ENCODE peak calls at places on chromosome 1, in nine cellular contexts. V is GM23338; N is DND-41; E is Panc1; M is left lung; I is pancreas; Y is GM12878; C is PC-3; D is CD8-positive, alpha-beta T cell. K is an unnamed sample. For H3K4me1, the result is how much of the 10 kb centered on the place peaks cover.

GRCh38 chr1:58754683-58755467 is 29.0 kb downstream of the JUN start:
- ATAC-seq in D (peak), I (no peak), E (peak), C (no peak), Y (no peak), V (no peak), N (peak), M (no peak), K (no peak)

GRCh38 chr1:12496154-12496961 is 121.7 kb downstream of the DHRS3 start:
- ATAC-seq in M (peak), E (no peak), C (no peak), V (no peak), Y (no peak), I (peak), N (no peak), D (no peak), K (peak)

GRCh38 chr1:78333426-78334012 is 157.3 kb upstream of the PTGFR start:
- ATAC-seq in M (peak), I (peak), Y (peak), E (no peak), N (peak), V (peak), C (peak), D (no peak), K (peak)

GRCh38 chr1:172971241-172971640 is 79.5 kb downstream of the TNFSF18 start:
- ATAC-seq in E (no peak), I (no peak), C (no peak), V (no peak), M (no peak), D (no peak), Y (no peak), N (no peak), K (no peak)

GRCh38 chr1:61490924-61491323 is 234.0 kb downstream of the TM2D1 start:
- ATAC-seq in Y (no peak), E (no peak), D (no peak), I (no peak), C (no peak), V (no peak), M (no peak), N (no peak), K (peak)

GRCh38 chr1:109151146-109151545 is 37.2 kb downstream of the ELAPOR1 start:
- ATAC-seq in D (no peak), E (peak), N (no peak), Y (no peak), V (peak), C (peak), I (peak), M (peak), K (peak)

GRCh38 chr1:35175067-35176001 is 17.6 kb downstream of the SFPQ start:
- ATAC-seq in C (no peak), M (no peak), I (no peak), E (no peak), Y (no peak), D (no peak), V (no peak), N (no peak), K (no peak)

GRCh38 chr1:45954401-45954847 is 151.0 kb downstream of the MAST2 start:
- ATAC-seq in C (peak), M (peak), E (no peak), V (peak), N (no peak), D (no peak), I (peak), Y (no peak), K (peak)

GRCh38 chr1:24507423-24507804 is 4.8 kb downstream of the RCAN3 start:
- ATAC-seq in C (no peak), D (peak), M (no peak), V (no peak), I (peak), E (no peak), Y (no peak), N (no peak), K (no peak)

GRCh38 chr1:156750191-156750931 is 1.1 kb downstream of the HDGF start:
- ATAC-seq in Y (peak), C (peak), D (peak), E (no peak), I (no peak), M (peak), V (no peak), N (peak), K (no peak)

GRCh38 chr1:56493826-56494225 is 85.5 kb downstream of the PLPP3 start:
- ATAC-seq in Y (no peak), D (no peak), I (no peak), N (no peak), M (no peak), C (no peak), E (no peak), V (no peak), K (no peak)
- H3K4me1 ChIP-seq in Y (under half), D (under half), I (under half), N (under half), M (under half), C (under half), E (under half), V (under half), K (under half)

GRCh38 chr1:17574502-17574901 is 35.0 kb downstream of the ARHGEF10L start:
- ATAC-seq in I (no peak), D (no peak), E (peak), Y (peak), N (no peak), V (peak), M (no peak), C (no peak), K (no peak)
- TF ChIP-seq CTCF in I (no peak), D (no peak), E (no peak), Y (no peak), N (no peak), V (peak), M (no peak), C (peak), K (peak)

DNA sequence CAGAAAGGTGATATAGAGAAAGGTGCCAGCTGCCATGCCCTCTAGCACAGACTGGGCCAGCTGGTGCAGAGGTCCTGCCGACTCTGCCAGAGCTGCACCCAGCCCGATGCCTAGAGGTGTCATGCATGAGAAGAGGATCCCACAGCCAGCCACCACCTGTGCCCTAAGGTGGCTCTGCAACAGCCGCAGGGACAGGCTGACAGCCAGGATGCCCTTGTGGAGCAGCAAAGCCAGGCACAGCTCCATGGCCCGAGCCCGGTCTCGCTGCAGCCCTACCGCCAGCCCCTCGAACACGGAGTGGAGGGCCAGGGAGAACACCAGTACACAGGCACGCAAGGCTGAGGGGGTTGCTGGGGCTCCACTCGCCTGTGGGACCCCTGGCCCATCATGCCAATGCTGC is 1.8 kb upstream of the CRTC2 start:
- ATAC-seq in C (no peak), M (no peak), N (no peak), Y (no peak), E (no peak), V (no peak), I (no peak), D (no peak), K (no peak)
- H3K4me1 ChIP-seq in C (under half), M (half or more), N (half or more), Y (under half), E (under half), V (under half), I (under half), D (half or more), K (half or more)

DNA sequence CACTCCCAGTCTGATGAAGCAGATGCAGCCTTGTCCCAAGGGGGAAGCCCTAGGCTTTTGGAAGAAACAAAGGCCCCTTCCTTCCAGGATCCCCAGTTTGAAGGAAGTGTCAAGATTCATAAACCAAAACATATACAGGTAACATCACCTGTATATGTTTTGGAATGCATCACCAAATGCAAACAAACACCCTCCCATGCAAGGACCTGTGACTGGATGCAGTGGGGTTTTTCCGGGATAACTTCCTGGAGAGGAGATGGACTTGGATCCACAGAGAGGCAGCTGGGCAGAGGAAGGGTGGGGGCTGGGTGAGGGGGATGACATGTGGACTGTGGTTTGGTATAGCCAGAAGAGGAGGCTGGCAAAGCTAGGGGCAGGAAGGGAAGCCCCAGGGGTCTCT is 1.5 kb upstream of the PLA2G2F start:
- ATAC-seq in E (no peak), N (no peak), Y (no peak), M (no peak), V (no peak), C (no peak), I (no peak), D (no peak), K (no peak)
- TF ChIP-seq CTCF in E (no peak), N (no peak), Y (no peak), M (no peak), V (no peak), C (no peak), I (no peak), D (no peak), K (no peak)

GRCh38 chr1:22139817-22140216 is 3.1 kb downstream of the WNT4 start:
- ATAC-seq in Y (no peak), N (no peak), I (no peak), M (no peak), E (no peak), C (no peak), V (no peak), D (no peak), K (no peak)

GRCh38 chr1:22141948-22142314 is 966 bp downstream of the WNT4 start:
- ATAC-seq in M (peak), C (peak), D (no peak), Y (no peak), N (no peak), I (no peak), V (peak), E (peak), K (no peak)

GRCh38 chr1:22141493-22141892 is 1.4 kb downstream of the WNT4 start:
- ATAC-seq in D (no peak), C (no peak), I (no peak), V (no peak), N (no peak), E (no peak), M (no peak), Y (no peak), K (no peak)

GRCh38 chr1:22139066-22139594 is 3.8 kb downstream of the WNT4 start:
- ATAC-seq in V (no peak), M (no peak), D (no peak), I (no peak), E (no peak), N (no peak), Y (no peak), C (no peak), K (no peak)

DNA sequence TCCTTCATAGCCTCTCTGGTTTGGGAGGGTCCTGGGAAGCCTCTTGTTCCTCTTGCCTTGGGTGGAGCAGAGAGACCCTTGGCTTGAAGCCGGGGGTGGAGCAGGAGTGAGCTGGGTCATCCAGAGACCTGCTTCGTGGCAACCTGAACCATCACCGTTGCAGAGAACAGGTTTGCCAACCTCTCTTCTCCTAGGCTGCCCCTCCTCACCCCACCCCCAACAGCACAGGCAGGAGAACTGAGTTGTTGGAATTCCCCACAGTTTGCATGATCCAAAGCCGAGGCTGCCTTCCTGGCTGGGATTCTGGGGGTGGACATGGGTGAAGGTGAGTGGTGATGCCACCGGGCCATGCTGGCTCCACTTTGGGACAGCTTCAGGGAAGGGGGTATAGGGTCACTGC is 2.2 kb downstream of the WNT4 start:
- ATAC-seq in C (no peak), I (no peak), V (peak), Y (no peak), M (no peak), N (no peak), D (no peak), E (no peak), K (no peak)
- H3K4me1 ChIP-seq in C (under half), I (under half), V (under half), Y (under half), M (under half), N (under half), D (under half), E (under half), K (under half)

DNA sequence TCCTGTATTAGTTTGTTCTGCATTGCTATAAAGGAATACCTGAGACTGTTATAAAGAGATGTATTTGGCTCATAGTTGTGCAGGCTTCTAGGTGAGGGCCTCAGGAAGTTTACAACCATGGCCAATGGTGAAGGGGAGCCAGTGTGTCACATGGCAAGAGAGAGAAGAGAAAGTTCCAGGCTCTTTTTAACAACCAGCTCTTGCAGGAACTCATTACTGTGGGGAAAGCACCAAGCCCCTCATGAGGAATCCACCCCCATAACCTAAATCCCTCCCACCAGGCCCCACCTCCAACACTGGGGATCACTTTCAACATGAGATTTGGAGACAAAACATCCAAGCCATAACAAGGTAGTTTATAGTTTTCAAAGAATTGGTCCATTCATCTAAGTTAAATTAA is 5.0 kb upstream of the MEAF6 start:
- ATAC-seq in N (no peak), I (no peak), E (no peak), M (no peak), V (no peak), Y (no peak), D (peak), C (no peak), K (no peak)
- TF ChIP-seq CTCF in N (no peak), I (no peak), E (no peak), M (no peak), V (no peak), Y (no peak), D (no peak), C (no peak), K (no peak)

GRCh38 chr1:204336642-204337041 is 23.1 kb downstream of the PLEKHA6 start:
- ATAC-seq in V (peak), N (no peak), E (no peak), D (no peak), M (no peak), I (no peak), C (no peak), Y (no peak), K (no peak)
- H3K4me1 ChIP-seq in V (half or more), N (under half), E (under half), D (under half), M (under half), I (under half), C (under half), Y (under half), K (under half)

GRCh38 chr1:3351300-3352083 is 103.0 kb upstream of the ARHGEF16 start:
- ATAC-seq in N (no peak), M (no peak), I (no peak), C (no peak), D (no peak), V (no peak), Y (no peak), E (no peak), K (peak)

GRCh38 chr1:3352084-3352951 is 102.1 kb upstream of the ARHGEF16 start:
- ATAC-seq in C (peak), E (peak), N (no peak), D (no peak), I (peak), M (no peak), Y (no peak), V (peak), K (peak)

GRCh38 chr1:3349968-3350299 is 104.5 kb upstream of the ARHGEF16 start:
- ATAC-seq in V (no peak), Y (no peak), M (no peak), N (no peak), D (no peak), E (no peak), C (no peak), I (no peak), K (no peak)

GRCh38 chr1:3349161-3349967 is 105.1 kb upstream of the ARHGEF16 start:
- ATAC-seq in C (peak), E (no peak), Y (no peak), V (peak), D (no peak), M (no peak), I (no peak), N (no peak), K (no peak)

GRCh38 chr1:3350441-3351261 is 103.8 kb upstream of the ARHGEF16 start:
- ATAC-seq in N (no peak), I (no peak), M (peak), V (no peak), Y (no peak), C (peak), D (no peak), E (peak), K (peak)
- TF ChIP-seq CTCF in N (no peak), I (no peak), M (no peak), V (peak), Y (no peak), C (peak), D (no peak), E (no peak), K (peak)